ENCODE peak calls at places on chromosomes 13 and 19, in eight cellular contexts. J is dorsolateral prefrontal cortex, U is astrocyte, R is Panc1, H is PC-3, A is A549, L is lower leg skin, C is HFF-Myc. Y is an unnamed sample.

GRCh38 chr19:18502633-18503294 is 19.1 kb downstream of the ELL start:
- DNase-seq in J (no peak), U (no peak), R (no peak), H (no peak), A (no peak), L (no peak), C (no peak), Y (no peak)

GRCh38 chr19:619286-620002 is 13.9 kb downstream of the POLRMT start:
- DNase-seq in J (no peak), U (no peak), R (no peak), H (no peak), A (no peak), L (no peak), C (no peak), Y (no peak)

GRCh38 chr13:44715287-44716224 is 139.4 kb upstream of the TSC22D1 start:
- DNase-seq in J (no peak), U (peak; percentile 15), R (no peak), H (peak; percentile 32), A (no peak), L (peak; percentile 43), C (peak; percentile 47), Y (no peak)

GRCh38 chr13:59364508-59365187 is 799.1 kb downstream of the DIAPH3 start:
- DNase-seq in J (no peak), U (no peak), R (no peak), H (no peak), A (peak; percentile 1), L (no peak), C (no peak), Y (no peak)

GRCh38 chr13:111904701-111905608 is 162.0 kb upstream of the SOX1 start:
- DNase-seq in J (no peak), U (no peak), R (no peak), H (no peak), A (no peak), L (peak; percentile 75), C (no peak), Y (no peak)

GRCh38 chr19:20162821-20163220 is 4.2 kb upstream of the ZNF486 start:
- DNase-seq in J (no peak), U (no peak), R (no peak), H (no peak), A (no peak), L (no peak), C (no peak), Y (no peak)

GRCh38 chr19:48752511-48753365 is at the start of gene FUT1:
- DNase-seq in J (no peak), U (no peak), R (no peak), H (peak; percentile 91), A (no peak), L (peak; percentile 91), C (no peak), Y (no peak)

GRCh38 chr13:75326173-75327131 is 155.5 kb downstream of the TBC1D4 start:
- DNase-seq in J (no peak), U (peak; percentile 61), R (no peak), H (no peak), A (no peak), L (no peak), C (no peak), Y (no peak)

GRCh38 chr19:5536337-5536894 is 31.3 kb downstream of the TINCR start:
- DNase-seq in J (peak; percentile 33), U (peak; percentile 54), R (no peak), H (peak; percentile 48), A (peak; percentile 25), L (no peak), C (no peak), Y (no peak)

GRCh38 chr19:10968527-10969081 is 7.8 kb downstream of the SMARCA4 start:
- DNase-seq in J (no peak), U (no peak), R (no peak), H (no peak), A (no peak), L (no peak), C (no peak), Y (no peak)

GRCh38 chr19:4803736-4804695 is 12.5 kb downstream of the FEM1A start:
- DNase-seq in J (no peak), U (peak; percentile 9), R (peak; percentile 39), H (peak; percentile 80), A (peak; percentile 47), L (no peak), C (no peak), Y (no peak)

GRCh38 chr19:1082165-1082927 is 12.8 kb downstream of the POLR2E start:
- DNase-seq in J (no peak), U (no peak), R (no peak), H (peak; percentile 70), A (peak; percentile 50), L (peak; percentile 94), C (no peak), Y (no peak)

GRCh38 chr19:54518844-54519243 is 16.2 kb downstream of the LAIR2 start:
- DNase-seq in J (no peak), U (no peak), R (peak; percentile 96), H (peak; percentile 90), A (no peak), L (no peak), C (no peak), Y (no peak)

GRCh38 chr13:98771838-98772611 is 19.6 kb upstream of the SLC15A1 start:
- DNase-seq in J (no peak), U (no peak), R (no peak), H (no peak), A (no peak), L (no peak), C (no peak), Y (no peak)
- TF ChIP-seq CTCF in J (no peak), U (no peak), R (no peak), H (no peak), A (no peak), L (no peak), C (no peak), Y (no peak)

DNA sequence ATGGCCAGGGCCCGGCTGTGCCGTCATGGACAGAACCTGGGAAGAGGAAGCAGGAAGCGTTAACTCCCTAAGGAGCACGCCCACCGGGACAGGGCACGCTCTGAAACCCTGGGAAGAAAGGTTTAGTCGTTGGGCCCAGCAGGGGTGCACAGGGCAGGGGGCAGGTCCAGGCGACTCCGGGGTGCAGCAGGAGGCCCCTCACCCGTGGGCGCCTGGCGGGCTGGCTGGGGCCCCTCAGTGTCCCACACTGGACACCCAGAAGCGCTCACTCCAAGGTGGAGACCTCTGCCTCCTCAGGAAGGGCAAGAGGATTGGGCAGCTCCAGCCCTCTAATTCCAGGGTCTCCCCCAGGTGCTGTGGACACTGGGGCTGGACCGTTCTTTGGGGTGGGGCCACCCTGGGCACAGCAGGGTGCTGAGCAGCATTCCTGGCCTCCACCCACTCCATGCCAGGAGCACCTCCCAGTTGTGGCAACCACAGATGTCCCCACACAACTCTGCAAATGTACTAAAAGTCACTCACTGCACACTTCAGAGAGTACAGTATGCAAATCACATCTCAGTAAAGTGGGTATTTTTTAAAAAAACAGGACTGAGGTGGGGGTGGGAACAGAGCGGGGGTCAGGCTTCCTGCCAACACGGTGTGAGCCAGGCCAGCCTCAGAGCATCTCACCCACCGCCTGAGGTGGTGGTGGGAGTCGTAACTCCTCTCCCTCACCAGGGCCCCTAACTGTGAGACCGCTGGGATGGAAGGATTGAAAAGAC is 35.2 kb downstream of the PIP5K1C start:
- DNase-seq in J (no peak), U (no peak), R (no peak), H (no peak), A (no peak), L (no peak), C (no peak), Y (no peak)
- TF ChIP-seq CTCF in J (no peak), U (no peak), R (no peak), H (no peak), A (no peak), L (no peak), C (no peak), Y (no peak)

GRCh38 chr19:2197270-2197669 is 33.5 kb downstream of the DOT1L start:
- DNase-seq in J (no peak), U (no peak), R (no peak), H (no peak), A (no peak), L (no peak), C (no peak), Y (no peak)

GRCh38 chr19:2201473-2202148 is 34.5 kb downstream of the PLEKHJ1 start:
- DNase-seq in J (no peak), U (no peak), R (no peak), H (no peak), A (no peak), L (no peak), C (no peak), Y (no peak)

GRCh38 chr19:2199861-2200623 is 36.1 kb downstream of the PLEKHJ1 start:
- DNase-seq in J (no peak), U (no peak), R (no peak), H (no peak), A (no peak), L (no peak), C (no peak), Y (no peak)

GRCh38 chr19:2198317-2198716 is 34.6 kb downstream of the DOT1L start:
- DNase-seq in J (no peak), U (no peak), R (no peak), H (no peak), A (no peak), L (no peak), C (no peak), Y (no peak)

GRCh38 chr19:2199215-2199614 is 35.5 kb downstream of the DOT1L start:
- DNase-seq in J (no peak), U (no peak), R (no peak), H (no peak), A (peak; percentile 22), L (no peak), C (no peak), Y (no peak)
- TF ChIP-seq CTCF in J (peak; percentile 13), U (no peak), R (peak; percentile 58), H (peak; percentile 33), A (no peak), L (no peak), C (peak; percentile 34), Y (peak; percentile 31)

DNA sequence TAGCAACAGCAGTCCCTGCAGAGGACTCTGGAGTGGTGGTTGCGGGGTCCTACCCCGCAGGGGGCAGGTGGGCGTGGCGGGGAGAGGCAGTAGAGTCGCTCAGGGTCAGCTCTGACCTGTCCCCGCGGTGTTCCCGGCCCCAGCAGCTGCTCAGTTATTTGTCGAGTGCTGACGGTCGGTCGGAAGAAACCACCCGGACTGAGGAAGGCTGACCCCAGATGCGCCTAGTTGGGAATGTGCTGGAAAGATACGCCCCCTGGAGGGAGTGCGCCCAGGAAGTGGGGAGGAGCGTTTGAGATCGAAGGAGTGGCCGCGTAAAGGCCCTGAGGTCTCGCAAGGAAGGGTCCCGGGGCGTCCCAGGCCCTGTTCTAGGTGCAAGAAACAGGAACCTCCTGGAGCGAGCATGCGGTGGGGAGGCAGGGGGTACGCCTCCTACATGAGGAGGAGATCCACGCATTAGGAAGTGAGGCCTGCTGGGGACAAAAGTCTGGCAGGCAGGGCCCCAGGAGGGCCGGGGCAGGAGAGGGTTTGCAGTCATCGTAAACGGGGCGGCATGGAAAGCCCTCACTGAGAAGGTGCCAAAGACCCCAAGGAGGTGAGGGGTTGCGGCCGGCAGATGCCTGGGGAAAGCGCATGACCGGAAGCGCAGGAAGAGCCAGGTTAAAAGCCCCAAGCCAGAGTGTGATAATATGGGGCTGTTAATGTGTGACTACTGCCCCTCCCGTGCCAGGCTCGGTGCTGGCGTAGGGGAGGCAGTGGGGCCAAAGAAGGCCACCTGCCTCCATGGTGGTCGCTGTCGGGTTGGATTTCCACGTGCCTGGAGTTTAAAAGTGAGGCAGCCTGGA is 9.1 kb downstream of the CCDC8 start:
- DNase-seq in J (no peak), U (peak; percentile 33), R (no peak), H (peak; percentile 37), A (peak; percentile 93), L (no peak), C (no peak), Y (no peak)
- TF ChIP-seq CTCF in J (peak; percentile 6), U (no peak), R (no peak), H (peak; percentile 35), A (peak; percentile 32), L (no peak), C (peak; percentile 31), Y (peak; percentile 50)